ENCODE peak calls at places on chromosomes 7 and 10, in ten cellular contexts. T is left kidney; C is NCI-H510A treated with DMSO at 0.1 percent for 48 hours; X is transverse colon; G is HT-29; E is H7; Q is choroid plexus epithelial cell; P is activated naive CD4-positive, alpha-beta T cell; A is GM12891; F is NCI-H2107. S is an unnamed sample.

GRCh38 chr7:4240813-4241612 is 441.1 kb upstream of the FOXK1 start:
- DNase-seq in T (no peak), C (no peak), X (no peak), G (no peak), E (no peak), Q (no peak), P (no peak), A (no peak), F (no peak), S (no peak)

GRCh38 chr7:80785961-80786360 is 132.9 kb downstream of the SEMA3C start:
- DNase-seq in T (no peak), C (no peak), X (no peak), G (no peak), E (no peak), Q (peak), P (no peak), A (no peak), F (no peak), S (no peak)

GRCh38 chr7:23277359-23277989 is 21.7 kb upstream of the MALSU1 start:
- DNase-seq in T (peak), C (peak), X (no peak), G (peak), E (peak), Q (peak), P (no peak), A (no peak), F (peak), S (peak)

GRCh38 chr10:128854965-128855364 is 612.1 kb upstream of the MGMT start:
- DNase-seq in T (peak), C (no peak), X (peak), G (peak), E (peak), Q (peak), P (no peak), A (no peak), F (no peak), S (peak)

GRCh38 chr10:17228081-17229015 is at the start of gene VIM:
- DNase-seq in T (peak), C (no peak), X (peak), G (peak), E (peak), Q (peak), P (peak), A (no peak), F (no peak), S (peak)

GRCh38 chr10:78727728-78728127 is 341.0 kb upstream of the ZMIZ1 start:
- DNase-seq in T (peak), C (peak), X (no peak), G (no peak), E (no peak), Q (no peak), P (no peak), A (no peak), F (no peak), S (no peak)

GRCh38 chr10:68558478-68558877 is 1.7 kb upstream of the TET1 start:
- DNase-seq in T (no peak), C (no peak), X (no peak), G (no peak), E (no peak), Q (no peak), P (no peak), A (no peak), F (no peak), S (no peak)

GRCh38 chr10:44008270-44008916 is 359.7 kb upstream of the ZNF32 start:
- DNase-seq in T (peak), C (no peak), X (no peak), G (no peak), E (no peak), Q (peak), P (no peak), A (no peak), F (no peak), S (peak)

GRCh38 chr10:19918800-19919199 is 102.6 kb downstream of the PLXDC2 start:
- DNase-seq in T (no peak), C (no peak), X (no peak), G (peak), E (no peak), Q (peak), P (no peak), A (no peak), F (no peak), S (no peak)

GRCh38 chr7:1558841-1559625 is 3.0 kb upstream of the TMEM184A start:
- DNase-seq in T (no peak), C (no peak), X (peak), G (peak), E (peak), Q (no peak), P (no peak), A (no peak), F (no peak), S (no peak)

GRCh38 chr10:1369197-1369596 is 313.0 kb downstream of the WDR37 start:
- DNase-seq in T (no peak), C (no peak), X (no peak), G (no peak), E (peak), Q (no peak), P (no peak), A (no peak), F (no peak), S (no peak)

GRCh38 chr7:124801330-124801895 is 35.8 kb upstream of the GPR37 start:
- DNase-seq in T (no peak), C (no peak), X (no peak), G (no peak), E (no peak), Q (no peak), P (no peak), A (no peak), F (no peak), S (no peak)

GRCh38 chr7:16811555-16811954 is 6.8 kb upstream of the AGR2 start:
- DNase-seq in T (no peak), C (no peak), X (no peak), G (peak), E (no peak), Q (peak), P (no peak), A (no peak), F (no peak), S (peak)

GRCh38 chr10:79049931-79050895 is 18.6 kb upstream of the ZMIZ1 start:
- DNase-seq in T (no peak), C (no peak), X (no peak), G (no peak), E (peak), Q (no peak), P (no peak), A (no peak), F (no peak), S (no peak)

GRCh38 chr10:6409982-6410694 is 169.9 kb downstream of the PRKCQ start:
- DNase-seq in T (peak), C (no peak), X (peak), G (no peak), E (no peak), Q (peak), P (peak), A (no peak), F (no peak), S (peak)

GRCh38 chr10:62554632-62555199 is 180.5 kb downstream of the ZNF365 start:
- DNase-seq in T (peak), C (peak), X (no peak), G (peak), E (peak), Q (peak), P (no peak), A (peak), F (no peak), S (peak)

GRCh38 chr10:7385114-7385513 is 25.7 kb downstream of the SFMBT2 start:
- DNase-seq in T (no peak), C (no peak), X (no peak), G (no peak), E (no peak), Q (no peak), P (no peak), A (no peak), F (no peak), S (no peak)

GRCh38 chr10:130555411-130555750 is 419.2 kb downstream of the GLRX3 start:
- DNase-seq in T (no peak), C (no peak), X (no peak), G (no peak), E (no peak), Q (no peak), P (no peak), A (no peak), F (no peak), S (no peak)

GRCh38 chr7:51366930-51367613 is 50.5 kb upstream of the COBL start:
- DNase-seq in T (peak), C (peak), X (peak), G (peak), E (peak), Q (peak), P (no peak), A (peak), F (peak), S (peak)

GRCh38 chr7:148699772-148700629 is 1.3 kb downstream of the CUL1 start:
- DNase-seq in T (no peak), C (peak), X (no peak), G (peak), E (peak), Q (peak), P (no peak), A (no peak), F (no peak), S (peak)

GRCh38 chr7:92608380-92609322 is 18.5 kb upstream of the FAM133B start:
- DNase-seq in T (peak), C (no peak), X (no peak), G (no peak), E (peak), Q (no peak), P (no peak), A (no peak), F (peak), S (no peak)

GRCh38 chr7:79868010-79868409 is 266.6 kb upstream of the GNAI1 start:
- DNase-seq in T (no peak), C (no peak), X (no peak), G (no peak), E (no peak), Q (peak), P (no peak), A (no peak), F (no peak), S (no peak)

GRCh38 chr10:78277734-78278404 is 244.2 kb downstream of the RPS24 start:
- DNase-seq in T (peak), C (no peak), X (no peak), G (no peak), E (no peak), Q (no peak), P (no peak), A (no peak), F (no peak), S (no peak)

GRCh38 chr10:74585231-74586087 is 240.9 kb upstream of the KAT6B start:
- DNase-seq in T (peak), C (peak), X (no peak), G (no peak), E (no peak), Q (peak), P (no peak), A (no peak), F (peak), S (peak)

GRCh38 chr10:128046934-128047251 is 79.3 kb downstream of the MKI67 start:
- DNase-seq in T (no peak), C (no peak), X (no peak), G (no peak), E (peak), Q (no peak), P (no peak), A (no peak), F (no peak), S (no peak)

GRCh38 chr7:130008941-130009847 is 42.0 kb downstream of the ZC3HC1 start:
- DNase-seq in T (no peak), C (peak), X (peak), G (peak), E (no peak), Q (peak), P (no peak), A (no peak), F (peak), S (peak)

GRCh38 chr7:116990056-116990455 is 36.8 kb downstream of the ST7 start:
- DNase-seq in T (no peak), C (no peak), X (peak), G (no peak), E (no peak), Q (no peak), P (no peak), A (no peak), F (no peak), S (no peak)

GRCh38 chr7:149021725-149022062 is 6.6 kb downstream of the PDIA4 start:
- DNase-seq in T (no peak), C (no peak), X (no peak), G (no peak), E (no peak), Q (no peak), P (no peak), A (no peak), F (no peak), S (no peak)

GRCh38 chr10:100791254-100792058 is 46.1 kb downstream of the PAX2 start:
- DNase-seq in T (no peak), C (no peak), X (no peak), G (no peak), E (no peak), Q (peak), P (no peak), A (no peak), F (no peak), S (no peak)

GRCh38 chr7:130887182-130888016 is 153.4 kb upstream of the KLF14 start:
- DNase-seq in T (no peak), C (no peak), X (no peak), G (peak), E (no peak), Q (peak), P (no peak), A (no peak), F (no peak), S (peak)

GRCh38 chr7:2019693-2020511 is 212.8 kb downstream of the MAD1L1 start:
- DNase-seq in T (peak), C (no peak), X (peak), G (no peak), E (peak), Q (peak), P (no peak), A (peak), F (no peak), S (peak)

GRCh38 chr7:144731661-144732060 is 104.2 kb downstream of the TPK1 start:
- DNase-seq in T (no peak), C (no peak), X (no peak), G (no peak), E (no peak), Q (no peak), P (no peak), A (no peak), F (no peak), S (no peak)

GRCh38 chr10:70588852-70589570 is 13.5 kb downstream of the PRF1 start:
- DNase-seq in T (no peak), C (no peak), X (no peak), G (no peak), E (no peak), Q (no peak), P (no peak), A (no peak), F (no peak), S (no peak)

S was measured in endothelial cell of umbilical vein.